ENCODE peak calls at places on chromosome 3, in four cellular contexts. One of them, this sample, is unnamed.

GRCh38 chr3:105746226-105746996 is 122.4 kb downstream of the CBLB start:
- DNase-seq in CD4-positive, alpha-beta T cell: no peak
- DNase-seq in activated naive CD4-positive, alpha-beta T cell treated with anti-CD3 and anti-CD28 coated beads, Interleukin-2, amount 50 U/mL, for 16 hours: no peak
- DNase-seq in omental fat pad: no peak
- DNase-seq in this sample: no peak

GRCh38 chr3:28788571-28788970 is 439.9 kb upstream of the AZI2 start:
- DNase-seq in CD4-positive, alpha-beta T cell: no peak
- DNase-seq in activated naive CD4-positive, alpha-beta T cell treated with anti-CD3 and anti-CD28 coated beads, Interleukin-2, amount 50 U/mL, for 16 hours: no peak
- DNase-seq in omental fat pad: no peak
- DNase-seq in this sample: no peak

GRCh38 chr3:190225186-190225692 is 97.0 kb downstream of the CLDN1 start:
- DNase-seq in CD4-positive, alpha-beta T cell: no peak
- DNase-seq in activated naive CD4-positive, alpha-beta T cell treated with anti-CD3 and anti-CD28 coated beads, Interleukin-2, amount 50 U/mL, for 16 hours: no peak
- DNase-seq in omental fat pad: no peak
- DNase-seq in this sample: peak; percentile 11

GRCh38 chr3:32508731-32509130 is 6.1 kb upstream of the CMTM6 start:
- DNase-seq in CD4-positive, alpha-beta T cell: no peak
- DNase-seq in activated naive CD4-positive, alpha-beta T cell treated with anti-CD3 and anti-CD28 coated beads, Interleukin-2, amount 50 U/mL, for 16 hours: no peak
- DNase-seq in omental fat pad: no peak
- DNase-seq in this sample: no peak

GRCh38 chr3:194964809-194965208 is 279.1 kb downstream of the FAM43A start:
- DNase-seq in CD4-positive, alpha-beta T cell: no peak
- DNase-seq in activated naive CD4-positive, alpha-beta T cell treated with anti-CD3 and anti-CD28 coated beads, Interleukin-2, amount 50 U/mL, for 16 hours: no peak
- DNase-seq in omental fat pad: no peak
- DNase-seq in this sample: no peak

GRCh38 chr3:141410408-141410807 is 42.1 kb downstream of the ZBTB38 start:
- DNase-seq in CD4-positive, alpha-beta T cell: no peak
- DNase-seq in activated naive CD4-positive, alpha-beta T cell treated with anti-CD3 and anti-CD28 coated beads, Interleukin-2, amount 50 U/mL, for 16 hours: no peak
- DNase-seq in omental fat pad: no peak
- DNase-seq in this sample: no peak

GRCh38 chr3:190382082-190382481 is 5.9 kb upstream of the CLDN16 start:
- DNase-seq in CD4-positive, alpha-beta T cell: no peak
- DNase-seq in activated naive CD4-positive, alpha-beta T cell treated with anti-CD3 and anti-CD28 coated beads, Interleukin-2, amount 50 U/mL, for 16 hours: no peak
- DNase-seq in omental fat pad: no peak
- DNase-seq in this sample: peak; percentile 58

GRCh38 chr3:53674582-53674981 is 171.6 kb downstream of the CHDH start:
- DNase-seq in CD4-positive, alpha-beta T cell: no peak
- DNase-seq in activated naive CD4-positive, alpha-beta T cell treated with anti-CD3 and anti-CD28 coated beads, Interleukin-2, amount 50 U/mL, for 16 hours: no peak
- DNase-seq in omental fat pad: no peak
- DNase-seq in this sample: no peak

GRCh38 chr3:44323341-44323955 is 15.1 kb upstream of the TCAIM start:
- DNase-seq in CD4-positive, alpha-beta T cell: peak; percentile 50
- DNase-seq in activated naive CD4-positive, alpha-beta T cell treated with anti-CD3 and anti-CD28 coated beads, Interleukin-2, amount 50 U/mL, for 16 hours: peak; percentile 45
- DNase-seq in omental fat pad: peak; percentile 79
- DNase-seq in this sample: no peak

GRCh38 chr3:32703491-32703968 is 18.5 kb downstream of the CNOT10 start:
- DNase-seq in CD4-positive, alpha-beta T cell: no peak
- DNase-seq in activated naive CD4-positive, alpha-beta T cell treated with anti-CD3 and anti-CD28 coated beads, Interleukin-2, amount 50 U/mL, for 16 hours: no peak
- DNase-seq in omental fat pad: no peak
- DNase-seq in this sample: no peak

GRCh38 chr3:43035801-43036340 is 56.8 kb downstream of the GASK1A start:
- DNase-seq in CD4-positive, alpha-beta T cell: no peak
- DNase-seq in activated naive CD4-positive, alpha-beta T cell treated with anti-CD3 and anti-CD28 coated beads, Interleukin-2, amount 50 U/mL, for 16 hours: no peak
- DNase-seq in omental fat pad: no peak
- DNase-seq in this sample: no peak

GRCh38 chr3:20185364-20185732 is 658 bp downstream of the SGO1 start:
- DNase-seq in CD4-positive, alpha-beta T cell: no peak
- DNase-seq in activated naive CD4-positive, alpha-beta T cell treated with anti-CD3 and anti-CD28 coated beads, Interleukin-2, amount 50 U/mL, for 16 hours: no peak
- DNase-seq in omental fat pad: no peak
- DNase-seq in this sample: no peak

GRCh38 chr3:119588112-119588511 is 8.8 kb downstream of the ADPRH start:
- DNase-seq in CD4-positive, alpha-beta T cell: no peak
- DNase-seq in activated naive CD4-positive, alpha-beta T cell treated with anti-CD3 and anti-CD28 coated beads, Interleukin-2, amount 50 U/mL, for 16 hours: no peak
- DNase-seq in omental fat pad: peak; percentile 40
- DNase-seq in this sample: no peak

GRCh38 chr3:32193101-32193500 is 45.4 kb upstream of the CMTM8 start:
- DNase-seq in CD4-positive, alpha-beta T cell: no peak
- DNase-seq in activated naive CD4-positive, alpha-beta T cell treated with anti-CD3 and anti-CD28 coated beads, Interleukin-2, amount 50 U/mL, for 16 hours: no peak
- DNase-seq in omental fat pad: no peak
- DNase-seq in this sample: no peak

GRCh38 chr3:132654190-132654589 is 5.4 kb downstream of the ACAD11 start:
- DNase-seq in CD4-positive, alpha-beta T cell: no peak
- DNase-seq in activated naive CD4-positive, alpha-beta T cell treated with anti-CD3 and anti-CD28 coated beads, Interleukin-2, amount 50 U/mL, for 16 hours: no peak
- DNase-seq in omental fat pad: no peak
- DNase-seq in this sample: no peak

GRCh38 chr3:30658328-30659052 is 52.1 kb downstream of the TGFBR2 start:
- DNase-seq in CD4-positive, alpha-beta T cell: peak; percentile 40
- DNase-seq in activated naive CD4-positive, alpha-beta T cell treated with anti-CD3 and anti-CD28 coated beads, Interleukin-2, amount 50 U/mL, for 16 hours: peak; percentile 49
- DNase-seq in omental fat pad: no peak
- DNase-seq in this sample: peak; percentile 44

GRCh38 chr3:78148986-78149717 is 1109.3 kb downstream of the ROBO2 start:
- DNase-seq in CD4-positive, alpha-beta T cell: no peak
- DNase-seq in activated naive CD4-positive, alpha-beta T cell treated with anti-CD3 and anti-CD28 coated beads, Interleukin-2, amount 50 U/mL, for 16 hours: no peak
- DNase-seq in omental fat pad: no peak
- DNase-seq in this sample: no peak

GRCh38 chr3:10511809-10512494 is 6.6 kb upstream of the ATP2B2 start:
- DNase-seq in CD4-positive, alpha-beta T cell: no peak
- DNase-seq in activated naive CD4-positive, alpha-beta T cell treated with anti-CD3 and anti-CD28 coated beads, Interleukin-2, amount 50 U/mL, for 16 hours: no peak
- DNase-seq in omental fat pad: no peak
- DNase-seq in this sample: no peak

GRCh38 chr3:170977911-170978310 is 48.6 kb downstream of the SLC2A2 start:
- DNase-seq in CD4-positive, alpha-beta T cell: no peak
- DNase-seq in activated naive CD4-positive, alpha-beta T cell treated with anti-CD3 and anti-CD28 coated beads, Interleukin-2, amount 50 U/mL, for 16 hours: no peak
- DNase-seq in omental fat pad: no peak
- DNase-seq in this sample: no peak

GRCh38 chr3:120418446-120418845 is 32.3 kb downstream of the FSTL1 start:
- DNase-seq in CD4-positive, alpha-beta T cell: no peak
- DNase-seq in activated naive CD4-positive, alpha-beta T cell treated with anti-CD3 and anti-CD28 coated beads, Interleukin-2, amount 50 U/mL, for 16 hours: no peak
- DNase-seq in omental fat pad: no peak
- DNase-seq in this sample: no peak

GRCh38 chr3:115098354-115099073 is 48.6 kb downstream of the ZBTB20 start:
- DNase-seq in CD4-positive, alpha-beta T cell: no peak
- DNase-seq in activated naive CD4-positive, alpha-beta T cell treated with anti-CD3 and anti-CD28 coated beads, Interleukin-2, amount 50 U/mL, for 16 hours: no peak
- DNase-seq in omental fat pad: no peak
- DNase-seq in this sample: no peak

GRCh38 chr3:128351476-128352085 is 115.1 kb downstream of the DNAJB8 start:
- DNase-seq in CD4-positive, alpha-beta T cell: no peak
- DNase-seq in activated naive CD4-positive, alpha-beta T cell treated with anti-CD3 and anti-CD28 coated beads, Interleukin-2, amount 50 U/mL, for 16 hours: no peak
- DNase-seq in omental fat pad: no peak
- DNase-seq in this sample: no peak

This sample was measured in BJ.